ENCODE peak calls at places on chromosomes 4 and X, in ten cellular contexts. Y is body of pancreas; R is heart left ventricle; W is AG04450; S is CD4-positive, alpha-beta T cell; E is pancreas; A is sigmoid colon; G is psoas muscle; B is vagina; H is SJSA1. M is an unnamed sample.

GRCh38 chr4:8510611-8511285 is 69.4 kb upstream of the GPR78 start:
- DNase-seq in E (no peak), A (no peak), S (no peak), W (no peak), Y (no peak), G (no peak), R (no peak), H (no peak), B (no peak), M (no peak)

GRCh38 chrX:11451133-11451532 is 157.9 kb downstream of the AMELX start:
- DNase-seq in E (no peak), G (no peak), S (no peak), H (no peak), B (no peak), R (no peak), A (no peak), Y (no peak), W (no peak), M (no peak)

GRCh38 chr4:90127223-90127705 is at the start of gene CCSER1:
- DNase-seq in S (peak; percentile 44), R (peak; percentile 78), B (no peak), Y (peak; percentile 85), H (peak; percentile 4), G (peak; percentile 64), E (peak; percentile 91), W (no peak), A (peak; percentile 74), M (peak; percentile 17)

GRCh38 chr4:184479516-184479950 is 5.2 kb upstream of the IRF2 start:
- DNase-seq in H (no peak), G (no peak), R (no peak), E (no peak), B (no peak), S (no peak), A (no peak), W (no peak), Y (no peak), M (no peak)

GRCh38 chrX:134821370-134821769 is 163.1 kb upstream of the PLAC1 start:
- DNase-seq in R (peak; percentile 45), E (no peak), B (no peak), H (no peak), S (no peak), Y (no peak), W (no peak), A (no peak), G (no peak), M (no peak)

GRCh38 chr4:141410839-141411238 is 190.1 kb downstream of the ZNF330 start:
- DNase-seq in Y (no peak), G (no peak), S (no peak), W (peak; percentile 32), R (no peak), B (no peak), E (no peak), H (no peak), A (no peak), M (no peak)

GRCh38 chr4:1398686-1399507 is 7.3 kb downstream of the NKX1-1 start:
- DNase-seq in S (no peak), H (no peak), W (no peak), B (no peak), G (no peak), Y (peak; percentile 4), R (peak; percentile 7), A (peak; percentile 48), E (peak; percentile 52), M (no peak)

GRCh38 chr4:184949020-184949419 is 69.3 kb upstream of the HELT start:
- DNase-seq in S (no peak), Y (no peak), B (peak; percentile 40), A (no peak), W (no peak), H (no peak), R (no peak), G (no peak), E (no peak), M (no peak)

GRCh38 chr4:6755088-6755753 is 27.3 kb upstream of the KIAA0232 start:
- DNase-seq in H (no peak), G (no peak), A (no peak), W (no peak), E (no peak), S (no peak), R (no peak), B (no peak), Y (no peak), M (no peak)

GRCh38 chrX:50635811-50636365 is 165.3 kb upstream of the DGKK start:
- DNase-seq in A (no peak), S (no peak), G (no peak), H (no peak), W (no peak), R (peak; percentile 28), E (no peak), Y (no peak), B (peak; percentile 31), M (no peak)

GRCh38 chr4:110527156-110527555 is 51.2 kb downstream of the ENPEP start:
- DNase-seq in E (no peak), Y (no peak), H (no peak), R (no peak), W (no peak), B (no peak), G (no peak), S (no peak), A (no peak), M (no peak)

GRCh38 chr4:149896428-149896827 is 80.8 kb upstream of the IQCM start:
- DNase-seq in R (no peak), A (no peak), B (no peak), W (no peak), E (no peak), Y (no peak), S (no peak), H (peak; percentile 29), G (no peak), M (no peak)

GRCh38 chr4:54645830-54646229 is 11.9 kb upstream of the KIT start:
- DNase-seq in Y (no peak), A (no peak), B (no peak), H (no peak), E (no peak), S (no peak), R (no peak), G (no peak), W (no peak), M (no peak)

GRCh38 chr4:24211821-24212220 is 322.0 kb upstream of the PPARGC1A start:
- DNase-seq in W (no peak), B (no peak), S (no peak), Y (no peak), R (no peak), E (no peak), G (no peak), A (no peak), H (no peak), M (no peak)

GRCh38 chrX:129522184-129523059 is 868 bp downstream of the SMARCA1 start:
- DNase-seq in A (peak; percentile 80), S (no peak), R (peak; percentile 58), B (no peak), G (peak; percentile 41), W (no peak), E (peak; percentile 71), Y (peak; percentile 61), H (peak; percentile 36), M (no peak)
- H3K27ac ChIP-seq in A (peak overlapping the region; percentile 91), S (no peak overlapping the region), R (peak overlapping the region; percentile 85), B (peak overlapping the region; percentile 79), G (peak overlapping the region; percentile 80), W (no peak overlapping the region), E (no peak overlapping the region), Y (peak overlapping the region; percentile 85), H (no peak overlapping the region), M (peak overlapping the region; percentile 74)

DNA sequence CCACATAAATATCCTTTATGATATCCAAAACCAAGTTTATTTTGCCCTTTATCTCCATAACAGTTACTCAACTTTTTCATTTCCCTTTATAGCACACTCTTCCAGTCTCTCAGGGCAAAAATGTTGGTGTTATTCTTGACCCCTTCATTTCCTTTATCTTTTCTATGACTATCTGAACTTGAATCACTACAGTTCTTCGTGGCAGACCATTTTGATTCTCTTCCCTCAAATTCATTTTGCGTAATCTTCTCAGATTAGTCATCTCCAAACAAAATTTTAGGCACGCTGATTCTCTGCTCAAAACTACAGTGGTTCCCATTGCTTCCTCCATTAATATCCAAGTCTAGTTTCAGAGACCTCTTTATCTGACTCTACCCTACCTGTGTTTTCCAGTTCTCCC is 26.1 kb downstream of the RUFY3 start:
- DNase-seq in G (no peak), S (no peak), A (no peak), W (no peak), B (no peak), R (no peak), Y (no peak), E (no peak), H (no peak), M (no peak)
- H3K27ac ChIP-seq in G (no peak overlapping the region), S (no peak overlapping the region), A (no peak overlapping the region), W (no peak overlapping the region), B (no peak overlapping the region), R (no peak overlapping the region), Y (no peak overlapping the region), E (no peak overlapping the region), H (no peak overlapping the region), M (no peak overlapping the region)

GRCh38 chrX:48480142-48480541 is 4.1 kb downstream of the FTSJ1 start:
- DNase-seq in W (no peak), S (no peak), H (no peak), B (no peak), R (no peak), G (no peak), Y (no peak), E (no peak), A (no peak), M (no peak)

GRCh38 chrX:48475774-48476577 is at the start of gene FTSJ1:
- DNase-seq in Y (peak; percentile 89), E (peak; percentile 93), W (peak; percentile 82), A (peak; percentile 93), G (peak; percentile 88), R (peak; percentile 88), B (no peak), H (peak; percentile 84), S (peak; percentile 83), M (peak; percentile 82)

GRCh38 chrX:48476919-48477318 is 920 bp downstream of the FTSJ1 start:
- DNase-seq in S (no peak), G (no peak), A (no peak), Y (no peak), R (no peak), E (no peak), H (no peak), B (no peak), W (no peak), M (no peak)

GRCh38 chrX:48478806-48479205 is 2.8 kb downstream of the FTSJ1 start:
- DNase-seq in R (no peak), H (no peak), G (no peak), W (no peak), Y (no peak), A (no peak), E (no peak), B (no peak), S (no peak), M (no peak)

GRCh38 chrX:48477960-48478755 is 2.2 kb downstream of the FTSJ1 start:
- DNase-seq in E (no peak), Y (no peak), H (no peak), W (no peak), G (no peak), A (no peak), S (no peak), R (no peak), B (no peak), M (no peak)
- H3K27ac ChIP-seq in E (no peak overlapping the region), Y (no peak overlapping the region), H (no peak overlapping the region), W (no peak overlapping the region), G (no peak overlapping the region), A (no peak overlapping the region), S (no peak overlapping the region), R (no peak overlapping the region), B (no peak overlapping the region), M (no peak overlapping the region)

DNA sequence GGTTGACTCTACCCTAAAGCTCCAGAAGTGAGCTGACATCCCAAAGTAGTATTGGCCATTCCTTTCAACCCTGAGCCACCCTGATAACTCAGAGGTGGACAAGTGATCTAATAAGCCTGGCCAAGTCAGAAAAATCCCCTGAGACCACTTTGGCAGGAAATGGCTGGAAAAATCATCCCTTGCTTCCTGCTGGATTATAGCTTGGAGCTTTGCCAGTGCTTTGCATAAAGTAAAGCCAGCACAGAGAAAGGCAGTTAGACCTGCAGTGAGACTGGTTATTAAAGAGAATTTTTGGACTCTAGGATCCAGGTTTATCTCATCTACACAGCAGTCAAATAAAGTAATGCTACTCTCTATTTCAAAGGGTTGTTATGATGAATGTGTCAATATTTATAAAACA is 6.4 kb downstream of the CXCL3 start:
- DNase-seq in W (no peak), H (no peak), E (no peak), S (no peak), A (no peak), G (no peak), B (no peak), R (no peak), Y (no peak), M (no peak)
- H3K27ac ChIP-seq in W (no peak overlapping the region), H (no peak overlapping the region), E (no peak overlapping the region), S (no peak overlapping the region), A (no peak overlapping the region), G (no peak overlapping the region), B (no peak overlapping the region), R (no peak overlapping the region), Y (no peak overlapping the region), M (no peak overlapping the region)